ENCODE peak calls at places on chromosomes 16 and 17, in seven cellular contexts. One of them, this sample, is unnamed.

GRCh38 chr17:13398091-13398490 is 203.6 kb downstream of the HS3ST3A1 start:
- DNase-seq in RWPE1: no peak
- DNase-seq in K562: no peak
- DNase-seq in heart right ventricle: no peak
- DNase-seq in cardiac muscle cell: no peak
- DNase-seq in CD8-positive, alpha-beta T cell: no peak
- DNase-seq in dorsolateral prefrontal cortex: no peak
- DNase-seq in this sample: no peak

GRCh38 chr17:79629548-79630049 is 18.7 kb upstream of the RBFOX3 start:
- DNase-seq in CD8-positive, alpha-beta T cell: no peak
- DNase-seq in RWPE1: no peak
- DNase-seq in cardiac muscle cell: no peak
- DNase-seq in heart right ventricle: no peak
- DNase-seq in dorsolateral prefrontal cortex: no peak
- DNase-seq in K562: no peak
- DNase-seq in this sample: no peak

GRCh38 chr16:89953671-89954406 is 5.3 kb downstream of the DEF8 start:
- DNase-seq in cardiac muscle cell: no peak
- DNase-seq in CD8-positive, alpha-beta T cell: no peak
- DNase-seq in K562: no peak
- DNase-seq in heart right ventricle: no peak
- DNase-seq in RWPE1: no peak
- DNase-seq in dorsolateral prefrontal cortex: no peak
- DNase-seq in this sample: no peak

GRCh38 chr17:41547378-41547841 is 19.3 kb upstream of the KRT19 start:
- DNase-seq in RWPE1: no peak
- DNase-seq in CD8-positive, alpha-beta T cell: no peak
- DNase-seq in heart right ventricle: no peak
- DNase-seq in cardiac muscle cell: peak
- DNase-seq in K562: no peak
- DNase-seq in dorsolateral prefrontal cortex: no peak
- DNase-seq in this sample: no peak

GRCh38 chr17:4003501-4004421 is 39.5 kb upstream of the ATP2A3 start:
- DNase-seq in heart right ventricle: no peak
- DNase-seq in CD8-positive, alpha-beta T cell: no peak
- DNase-seq in cardiac muscle cell: no peak
- DNase-seq in RWPE1: no peak
- DNase-seq in K562: no peak
- DNase-seq in dorsolateral prefrontal cortex: no peak
- DNase-seq in this sample: no peak

GRCh38 chr17:75407655-75408352 is 2.3 kb upstream of the GRB2 start:
- DNase-seq in CD8-positive, alpha-beta T cell: no peak
- DNase-seq in dorsolateral prefrontal cortex: no peak
- DNase-seq in RWPE1: no peak
- DNase-seq in K562: no peak
- DNase-seq in cardiac muscle cell: no peak
- DNase-seq in heart right ventricle: no peak
- DNase-seq in this sample: no peak

GRCh38 chr16:8889893-8890548 is 7.9 kb downstream of the LITAFD start:
- DNase-seq in cardiac muscle cell: no peak
- DNase-seq in CD8-positive, alpha-beta T cell: no peak
- DNase-seq in K562: no peak
- DNase-seq in heart right ventricle: no peak
- DNase-seq in dorsolateral prefrontal cortex: peak
- DNase-seq in RWPE1: no peak
- DNase-seq in this sample: no peak

GRCh38 chr16:21179126-21179982 is 20.9 kb downstream of the LDAF1 start:
- DNase-seq in cardiac muscle cell: no peak
- DNase-seq in dorsolateral prefrontal cortex: no peak
- DNase-seq in heart right ventricle: no peak
- DNase-seq in CD8-positive, alpha-beta T cell: no peak
- DNase-seq in RWPE1: no peak
- DNase-seq in K562: no peak
- DNase-seq in this sample: no peak

GRCh38 chr16:54287758-54288591 is 1.4 kb upstream of the IRX3 start:
- DNase-seq in CD8-positive, alpha-beta T cell: no peak
- DNase-seq in cardiac muscle cell: no peak
- DNase-seq in heart right ventricle: no peak
- DNase-seq in K562: no peak
- DNase-seq in dorsolateral prefrontal cortex: no peak
- DNase-seq in RWPE1: no peak
- DNase-seq in this sample: no peak

GRCh38 chr17:39755550-39756375 is 18.0 kb downstream of the GRB7 start:
- DNase-seq in RWPE1: no peak
- DNase-seq in CD8-positive, alpha-beta T cell: no peak
- DNase-seq in heart right ventricle: no peak
- DNase-seq in cardiac muscle cell: no peak
- DNase-seq in dorsolateral prefrontal cortex: no peak
- DNase-seq in K562: no peak
- DNase-seq in this sample: no peak

GRCh38 chr16:75011634-75012307 is 12.9 kb downstream of the ZNRF1 start:
- DNase-seq in K562: peak
- DNase-seq in CD8-positive, alpha-beta T cell: no peak
- DNase-seq in RWPE1: peak
- DNase-seq in cardiac muscle cell: peak
- DNase-seq in heart right ventricle: no peak
- DNase-seq in dorsolateral prefrontal cortex: no peak
- DNase-seq in this sample: peak

GRCh38 chr16:20865420-20866126 is 34.6 kb downstream of the DCUN1D3 start:
- DNase-seq in RWPE1: peak
- DNase-seq in K562: no peak
- DNase-seq in cardiac muscle cell: no peak
- DNase-seq in dorsolateral prefrontal cortex: no peak
- DNase-seq in CD8-positive, alpha-beta T cell: no peak
- DNase-seq in heart right ventricle: no peak
- DNase-seq in this sample: no peak

GRCh38 chr17:19298561-19299213 is 61.5 kb downstream of the EPN2 start:
- DNase-seq in dorsolateral prefrontal cortex: no peak
- DNase-seq in CD8-positive, alpha-beta T cell: no peak
- DNase-seq in cardiac muscle cell: no peak
- DNase-seq in heart right ventricle: no peak
- DNase-seq in RWPE1: no peak
- DNase-seq in K562: no peak
- DNase-seq in this sample: no peak

GRCh38 chr17:12952012-12952411 is 65.8 kb downstream of the ELAC2 start:
- DNase-seq in K562: no peak
- DNase-seq in dorsolateral prefrontal cortex: no peak
- DNase-seq in cardiac muscle cell: no peak
- DNase-seq in RWPE1: no peak
- DNase-seq in CD8-positive, alpha-beta T cell: no peak
- DNase-seq in heart right ventricle: no peak
- DNase-seq in this sample: no peak

GRCh38 chr16:72425571-72426341 is 253.8 kb upstream of the PMFBP1 start:
- DNase-seq in CD8-positive, alpha-beta T cell: no peak
- DNase-seq in cardiac muscle cell: no peak
- DNase-seq in RWPE1: no peak
- DNase-seq in K562: no peak
- DNase-seq in dorsolateral prefrontal cortex: peak
- DNase-seq in heart right ventricle: no peak
- DNase-seq in this sample: no peak

GRCh38 chr16:88730632-88731607 is 24.6 kb downstream of the CTU2 start:
- DNase-seq in heart right ventricle: no peak
- DNase-seq in CD8-positive, alpha-beta T cell: no peak
- DNase-seq in K562: no peak
- DNase-seq in cardiac muscle cell: peak
- DNase-seq in RWPE1: no peak
- DNase-seq in dorsolateral prefrontal cortex: no peak
- DNase-seq in this sample: peak

GRCh38 chr17:78672880-78673371 is 95.7 kb upstream of the DNAH17 start:
- DNase-seq in CD8-positive, alpha-beta T cell: no peak
- DNase-seq in dorsolateral prefrontal cortex: no peak
- DNase-seq in cardiac muscle cell: peak
- DNase-seq in RWPE1: no peak
- DNase-seq in heart right ventricle: no peak
- DNase-seq in K562: no peak
- DNase-seq in this sample: no peak

GRCh38 chr17:43418441-43419374 is 19.9 kb downstream of the ARL4D start:
- DNase-seq in heart right ventricle: peak
- DNase-seq in RWPE1: peak
- DNase-seq in dorsolateral prefrontal cortex: peak
- DNase-seq in K562: peak
- DNase-seq in cardiac muscle cell: peak
- DNase-seq in CD8-positive, alpha-beta T cell: no peak
- DNase-seq in this sample: peak

GRCh38 chr17:39801055-39801454 is 63.1 kb downstream of the IKZF3 start:
- DNase-seq in cardiac muscle cell: no peak
- DNase-seq in K562: no peak
- DNase-seq in RWPE1: no peak
- DNase-seq in CD8-positive, alpha-beta T cell: no peak
- DNase-seq in heart right ventricle: no peak
- DNase-seq in dorsolateral prefrontal cortex: no peak
- DNase-seq in this sample: no peak

GRCh38 chr17:76197911-76198310 is 42.4 kb downstream of the RNF157 start:
- DNase-seq in K562: peak
- DNase-seq in cardiac muscle cell: peak
- DNase-seq in heart right ventricle: peak
- DNase-seq in dorsolateral prefrontal cortex: no peak
- DNase-seq in RWPE1: no peak
- DNase-seq in CD8-positive, alpha-beta T cell: no peak
- DNase-seq in this sample: no peak

GRCh38 chr16:56936491-56936890 is 4.5 kb downstream of the HERPUD1 start:
- DNase-seq in CD8-positive, alpha-beta T cell: no peak
- DNase-seq in heart right ventricle: no peak
- DNase-seq in RWPE1: no peak
- DNase-seq in K562: no peak
- DNase-seq in dorsolateral prefrontal cortex: no peak
- DNase-seq in cardiac muscle cell: no peak
- DNase-seq in this sample: no peak
- H3K27ac ChIP-seq in CD8-positive, alpha-beta T cell: no peak
- H3K27ac ChIP-seq in heart right ventricle: no peak
- H3K27ac ChIP-seq in RWPE1: no peak
- H3K27ac ChIP-seq in K562: no peak
- H3K27ac ChIP-seq in dorsolateral prefrontal cortex: peak
- H3K27ac ChIP-seq in cardiac muscle cell: no peak
- H3K27ac ChIP-seq in this sample: no peak

GRCh38 chr17:81986606-81987005 is 9.2 kb downstream of the ASPSCR1 start:
- DNase-seq in cardiac muscle cell: no peak
- DNase-seq in CD8-positive, alpha-beta T cell: no peak
- DNase-seq in dorsolateral prefrontal cortex: no peak
- DNase-seq in heart right ventricle: no peak
- DNase-seq in K562: no peak
- DNase-seq in RWPE1: no peak
- DNase-seq in this sample: no peak

GRCh38 chr17:81983639-81984373 is 6.4 kb downstream of the ASPSCR1 start:
- DNase-seq in cardiac muscle cell: no peak
- DNase-seq in heart right ventricle: no peak
- DNase-seq in RWPE1: no peak
- DNase-seq in CD8-positive, alpha-beta T cell: no peak
- DNase-seq in K562: no peak
- DNase-seq in dorsolateral prefrontal cortex: no peak
- DNase-seq in this sample: no peak

GRCh38 chr17:81983011-81983638 is 5.7 kb downstream of the ASPSCR1 start:
- DNase-seq in heart right ventricle: no peak
- DNase-seq in dorsolateral prefrontal cortex: no peak
- DNase-seq in RWPE1: no peak
- DNase-seq in cardiac muscle cell: no peak
- DNase-seq in CD8-positive, alpha-beta T cell: no peak
- DNase-seq in K562: no peak
- DNase-seq in this sample: no peak

GRCh38 chr17:81987161-81987770 is 9.8 kb downstream of the ASPSCR1 start:
- DNase-seq in heart right ventricle: no peak
- DNase-seq in RWPE1: no peak
- DNase-seq in cardiac muscle cell: no peak
- DNase-seq in dorsolateral prefrontal cortex: no peak
- DNase-seq in K562: no peak
- DNase-seq in CD8-positive, alpha-beta T cell: no peak
- DNase-seq in this sample: no peak

DNA sequence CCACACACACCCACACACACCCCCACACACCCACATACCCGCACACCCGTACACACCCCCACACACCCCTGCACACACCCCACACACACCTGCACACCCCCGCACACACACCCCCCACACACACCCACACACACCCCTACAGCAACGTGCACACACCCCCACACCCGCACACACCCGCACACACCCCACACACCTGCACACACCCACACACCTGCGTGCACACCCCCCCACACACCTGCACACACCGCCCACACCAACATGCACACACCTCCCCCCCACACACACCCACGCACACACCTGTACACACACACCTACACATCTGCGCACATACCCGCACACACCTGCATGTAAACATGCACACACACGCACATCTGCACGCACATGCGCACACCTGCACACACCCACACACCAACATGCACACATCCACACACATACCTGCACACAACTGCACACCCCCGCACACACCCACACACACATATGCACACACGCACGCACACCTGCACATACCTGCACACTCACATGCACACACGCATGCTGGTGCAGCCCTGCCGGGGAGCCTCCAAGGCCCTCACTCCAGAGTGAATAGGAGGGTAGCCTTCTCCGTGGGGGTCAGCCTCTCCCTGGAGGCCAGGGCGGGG is 7.5 kb downstream of the ASPSCR1 start:
- DNase-seq in K562: no peak
- DNase-seq in cardiac muscle cell: no peak
- DNase-seq in RWPE1: no peak
- DNase-seq in dorsolateral prefrontal cortex: no peak
- DNase-seq in heart right ventricle: no peak
- DNase-seq in CD8-positive, alpha-beta T cell: no peak
- DNase-seq in this sample: no peak
- H3K27ac ChIP-seq in K562: no peak
- H3K27ac ChIP-seq in cardiac muscle cell: no peak
- H3K27ac ChIP-seq in RWPE1: peak
- H3K27ac ChIP-seq in dorsolateral prefrontal cortex: no peak
- H3K27ac ChIP-seq in heart right ventricle: no peak
- H3K27ac ChIP-seq in CD8-positive, alpha-beta T cell: no peak
- H3K27ac ChIP-seq in this sample: no peak

DNA sequence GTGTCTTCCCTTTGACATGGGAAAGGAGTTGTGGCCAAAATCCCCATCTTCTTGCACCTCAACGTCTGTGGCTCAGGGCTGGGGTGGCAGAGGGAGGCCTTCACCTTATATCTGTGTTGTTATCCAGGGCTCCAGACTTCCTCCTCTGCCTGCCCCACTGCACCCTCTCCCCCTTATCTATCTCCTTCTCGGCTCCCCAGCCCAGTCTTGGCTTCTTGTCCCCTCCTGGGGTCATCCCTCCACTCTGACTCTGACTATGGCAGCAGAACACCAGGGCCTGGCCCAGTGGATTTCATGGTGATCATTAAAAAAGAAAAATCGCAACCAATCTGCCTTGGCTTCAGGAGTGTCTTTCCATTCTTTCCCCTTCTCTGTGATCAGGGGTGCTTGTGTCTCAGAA is 906 bp upstream of the MRM1 start:
- DNase-seq in CD8-positive, alpha-beta T cell: no peak
- DNase-seq in dorsolateral prefrontal cortex: no peak
- DNase-seq in RWPE1: no peak
- DNase-seq in cardiac muscle cell: no peak
- DNase-seq in K562: peak
- DNase-seq in heart right ventricle: no peak
- DNase-seq in this sample: no peak
- H3K27ac ChIP-seq in CD8-positive, alpha-beta T cell: no peak
- H3K27ac ChIP-seq in dorsolateral prefrontal cortex: no peak
- H3K27ac ChIP-seq in RWPE1: peak
- H3K27ac ChIP-seq in cardiac muscle cell: no peak
- H3K27ac ChIP-seq in K562: peak
- H3K27ac ChIP-seq in heart right ventricle: no peak
- H3K27ac ChIP-seq in this sample: no peak

DNA sequence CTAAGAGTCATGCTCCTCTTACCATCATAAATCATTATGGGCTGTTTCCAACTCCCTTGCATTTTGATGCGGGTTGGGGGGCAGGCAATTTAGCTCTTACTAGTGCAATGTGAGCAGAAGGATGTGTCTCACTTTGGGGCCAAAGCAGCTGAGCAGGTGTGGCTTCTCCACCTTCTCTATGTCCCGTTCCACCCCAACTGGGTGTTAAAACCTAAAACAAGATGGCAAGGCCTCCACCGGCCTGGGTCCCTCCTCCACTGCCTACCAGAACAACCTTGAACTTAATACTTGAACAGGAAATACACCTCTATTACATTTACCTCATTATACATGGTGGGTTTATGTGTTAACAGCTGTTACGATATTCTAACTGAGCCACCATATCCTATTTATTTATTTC is 52.8 kb downstream of the TOX3 start:
- DNase-seq in cardiac muscle cell: no peak
- DNase-seq in RWPE1: no peak
- DNase-seq in K562: no peak
- DNase-seq in heart right ventricle: no peak
- DNase-seq in CD8-positive, alpha-beta T cell: no peak
- DNase-seq in dorsolateral prefrontal cortex: no peak
- DNase-seq in this sample: no peak
- H3K27ac ChIP-seq in cardiac muscle cell: no peak
- H3K27ac ChIP-seq in RWPE1: no peak
- H3K27ac ChIP-seq in K562: no peak
- H3K27ac ChIP-seq in heart right ventricle: no peak
- H3K27ac ChIP-seq in CD8-positive, alpha-beta T cell: no peak
- H3K27ac ChIP-seq in dorsolateral prefrontal cortex: no peak
- H3K27ac ChIP-seq in this sample: no peak